ENCODE peak calls at places on chromosomes 3 and 15, in five cellular contexts. C is NCI-H1417 treated with DMSO at 0.1 percent for 48 hours; W is PC-3; M is choroid plexus epithelial cell; D is activated naive CD4-positive, alpha-beta T cell. E is an unnamed sample.

GRCh38 chr3:3798641-3799113 is 554 bp upstream of the LRRN1 start:
- DNase-seq in C (no peak), W (no peak), M (no peak), D (peak), E (no peak)

GRCh38 chr15:81783586-81783985 is 262.2 kb downstream of the MEX3B start:
- DNase-seq in C (no peak), W (no peak), M (no peak), D (no peak), E (no peak)

GRCh38 chr3:3200632-3201212 is 21.2 kb upstream of the CRBN start:
- DNase-seq in C (peak), W (peak), M (peak), D (no peak), E (no peak)

GRCh38 chr3:168620854-168621253 is 525.1 kb upstream of the GOLIM4 start:
- DNase-seq in C (no peak), W (peak), M (peak), D (no peak), E (no peak)

GRCh38 chr15:73677146-73677607 is 7.0 kb upstream of the CD276 start:
- DNase-seq in C (peak), W (peak), M (peak), D (peak), E (peak)

GRCh38 chr3:102002056-102002455 is 152.7 kb downstream of the NFKBIZ start:
- DNase-seq in C (no peak), W (no peak), M (no peak), D (no peak), E (no peak)

GRCh38 chr3:80051602-80051962 is 283.8 kb upstream of the ROBO1 start:
- DNase-seq in C (no peak), W (no peak), M (no peak), D (no peak), E (peak)

GRCh38 chr15:87623832-87624231 is 632.7 kb downstream of the NTRK3 start:
- DNase-seq in C (no peak), W (peak), M (no peak), D (no peak), E (no peak)

GRCh38 chr15:71050461-71050860 is 64.8 kb upstream of the THSD4 start:
- DNase-seq in C (no peak), W (no peak), M (no peak), D (no peak), E (no peak)

GRCh38 chr3:136404056-136404455 is 153.9 kb downstream of the PCCB start:
- DNase-seq in C (no peak), W (no peak), M (no peak), D (no peak), E (no peak)

GRCh38 chr3:146052791-146053310 is 108.1 kb downstream of the PLOD2 start:
- DNase-seq in C (no peak), W (no peak), M (no peak), D (no peak), E (no peak)

GRCh38 chr3:87501076-87501475 is 224.7 kb upstream of the POU1F1 start:
- DNase-seq in C (no peak), W (no peak), M (no peak), D (no peak), E (no peak)

GRCh38 chr15:64850778-64851502 is 9.2 kb downstream of the PLEKHO2 start:
- DNase-seq in C (no peak), W (no peak), M (no peak), D (no peak), E (no peak)

GRCh38 chr3:72797773-72798543 is 50.3 kb downstream of the SHQ1 start:
- DNase-seq in C (no peak), W (no peak), M (peak), D (no peak), E (peak)

GRCh38 chr3:65960087-65960486 is 78.6 kb downstream of the MAGI1 start:
- DNase-seq in C (no peak), W (no peak), M (peak), D (no peak), E (no peak)

GRCh38 chr3:41318520-41318919 is 119.2 kb downstream of the CTNNB1 start:
- DNase-seq in C (no peak), W (peak), M (no peak), D (no peak), E (no peak)

GRCh38 chr3:34837848-34838741 is 801.2 kb upstream of the ARPP21 start:
- DNase-seq in C (no peak), W (no peak), M (no peak), D (no peak), E (no peak)

GRCh38 chr3:32743934-32744333 is 58.9 kb downstream of the CNOT10 start:
- DNase-seq in C (no peak), W (no peak), M (peak), D (no peak), E (no peak)

GRCh38 chr15:61025283-61025682 is 203.8 kb downstream of the RORA start:
- DNase-seq in C (no peak), W (no peak), M (no peak), D (no peak), E (no peak)

GRCh38 chr15:29613951-29614382 is 208.3 kb downstream of the TJP1 start:
- DNase-seq in C (no peak), W (peak), M (peak), D (no peak), E (no peak)